ENCODE peak calls at places on chromosomes 11 and 22, in seven cellular contexts. Q is HCT116, O is neural progenitor cell, C is hepatocyte, E is GM23248, M is GM12878, X is fibroblast of lung. Y is an unnamed sample.

GRCh38 chr11:73931039-73931645 is 19.7 kb upstream of the DNAJB13 start:
- DNase-seq in M (no peak), X (peak; percentile 77), E (peak; percentile 89), Q (peak; percentile 79), C (peak; percentile 80), O (peak; percentile 86), Y (no peak)

GRCh38 chr22:32858957-32859356 is 57.5 kb downstream of the TIMP3 start:
- DNase-seq in E (peak; percentile 7), X (no peak), Q (no peak), O (no peak), C (no peak), M (no peak), Y (no peak)

GRCh38 chr11:114847599-114847998 is 169.3 kb downstream of the NXPE2 start:
- DNase-seq in E (no peak), O (peak; percentile 6), C (no peak), M (no peak), X (no peak), Q (no peak), Y (no peak)

GRCh38 chr11:43825217-43825816 is 55.3 kb upstream of the ALKBH3 start:
- DNase-seq in Q (peak; percentile 31), C (peak; percentile 58), X (no peak), O (peak; percentile 55), E (peak; percentile 61), M (no peak), Y (no peak)

GRCh38 chr11:17978553-17979287 is 34.1 kb downstream of the SERGEF start:
- DNase-seq in E (peak; percentile 73), M (no peak), C (peak; percentile 75), X (peak; percentile 36), Q (no peak), O (peak; percentile 79), Y (no peak)

GRCh38 chr22:27112273-27112672 is 454.9 kb downstream of the MIAT start:
- DNase-seq in O (no peak), E (no peak), C (no peak), M (no peak), X (no peak), Q (no peak), Y (no peak)

GRCh38 chr11:48106166-48106565 is 110.4 kb upstream of the OR4B1 start:
- DNase-seq in C (no peak), E (no peak), M (no peak), Q (no peak), O (no peak), X (no peak), Y (no peak)

GRCh38 chr11:111944139-111944538 is 7.0 kb downstream of the DIXDC1 start:
- DNase-seq in Q (no peak), C (peak; percentile 71), O (no peak), M (no peak), X (peak; percentile 81), E (peak; percentile 94), Y (no peak)

GRCh38 chr11:27075192-27075591 is 34.6 kb downstream of the BBOX1 start:
- DNase-seq in Q (no peak), O (no peak), C (no peak), X (peak; percentile 80), M (no peak), E (peak; percentile 59), Y (no peak)

GRCh38 chr11:131235328-131236298 is 134.8 kb upstream of the NTM start:
- DNase-seq in O (no peak), C (no peak), E (no peak), X (no peak), M (no peak), Q (no peak), Y (no peak)

GRCh38 chr11:63517156-63517555 is 11.3 kb downstream of the LGALS12 start:
- DNase-seq in E (no peak), C (no peak), M (no peak), X (no peak), Q (no peak), O (no peak), Y (no peak)

GRCh38 chr11:5225480-5225871 is 1.4 kb downstream of the HBB start:
- DNase-seq in E (no peak), X (no peak), C (no peak), O (no peak), Q (no peak), M (no peak), Y (no peak)
- TF ChIP-seq EZH2 in E (no peak), X (no peak), C (no peak), O (no peak), Q (no peak), M (no peak), Y (no peak)

GRCh38 chr11:20597924-20598484 is 1.4 kb upstream of the SLC6A5 start:
- DNase-seq in C (no peak), O (peak; percentile 57), X (no peak), M (no peak), Q (no peak), E (no peak), Y (no peak)
- TF ChIP-seq EZH2 in C (no peak), O (peak; percentile 74), X (no peak), M (no peak), Q (no peak), E (no peak), Y (no peak)

DNA sequence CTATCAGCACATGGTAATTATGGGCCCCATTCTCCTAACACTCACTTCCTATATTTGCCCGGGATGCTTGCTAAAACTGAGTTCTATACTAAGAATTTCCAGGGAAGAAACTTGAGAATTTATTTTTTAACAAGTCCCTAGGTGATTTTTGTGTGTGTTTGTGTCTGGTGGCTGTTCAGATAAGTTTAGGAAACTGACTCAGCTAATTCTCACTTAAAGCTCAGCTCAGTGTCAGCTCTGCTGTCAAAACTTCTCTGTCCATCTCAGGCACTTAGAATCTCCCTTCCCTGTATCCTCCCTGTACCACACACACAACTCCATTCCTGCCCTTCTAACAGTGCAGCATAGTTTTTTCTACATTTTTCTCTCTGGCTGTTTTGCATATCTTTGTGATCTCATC is 69.2 kb downstream of the PIWIL4 start:
- DNase-seq in Q (no peak), O (no peak), X (no peak), M (no peak), E (no peak), C (no peak), Y (no peak)
- TF ChIP-seq EZH2 in Q (no peak), O (no peak), X (no peak), M (no peak), E (no peak), C (no peak), Y (no peak)

GRCh38 chr22:37419916-37420655 is 7.2 kb downstream of the ELFN2 start:
- DNase-seq in C (peak; percentile 41), M (no peak), O (peak; percentile 74), E (peak; percentile 41), Q (no peak), X (peak; percentile 36), Y (no peak)
- TF ChIP-seq EZH2 in C (peak; percentile 65), M (no peak), O (peak; percentile 59), E (no peak), Q (no peak), X (peak; percentile 98), Y (no peak)

GRCh38 chr11:33828604-33829429 is 54.5 kb upstream of the FBXO3 start:
- DNase-seq in X (no peak), Q (no peak), E (peak; percentile 27), O (peak; percentile 52), M (no peak), C (peak; percentile 13), Y (no peak)
- TF ChIP-seq EZH2 in X (peak; percentile 69), Q (no peak), E (no peak), O (peak; percentile 40), M (no peak), C (peak; percentile 71), Y (no peak)

GRCh38 chr11:8267831-8268529 is 4.3 kb upstream of the LMO1 start:
- DNase-seq in X (peak; percentile 7), O (peak; percentile 68), M (no peak), C (no peak), Q (no peak), E (peak; percentile 35), Y (no peak)
- TF ChIP-seq EZH2 in X (peak; percentile 82), O (peak; percentile 65), M (peak; percentile 57), C (peak; percentile 87), Q (no peak), E (peak; percentile 13), Y (peak; percentile 89)

GRCh38 chr11:399731-400211 is 5.8 kb downstream of the PKP3 start:
- DNase-seq in X (no peak), Q (no peak), M (no peak), O (no peak), E (peak; percentile 42), C (no peak), Y (no peak)

GRCh38 chr11:403021-403760 is 9.2 kb downstream of the PKP3 start:
- DNase-seq in X (no peak), O (no peak), M (no peak), C (no peak), Q (no peak), E (no peak), Y (no peak)

GRCh38 chr11:396948-397548 is 3.0 kb downstream of the PKP3 start:
- DNase-seq in M (no peak), E (peak; percentile 79), C (no peak), X (peak; percentile 71), O (no peak), Q (no peak), Y (no peak)

GRCh38 chr11:398826-399225 is 4.8 kb downstream of the PKP3 start:
- DNase-seq in O (no peak), Q (no peak), E (peak; percentile 53), X (no peak), C (no peak), M (no peak), Y (no peak)

DNA sequence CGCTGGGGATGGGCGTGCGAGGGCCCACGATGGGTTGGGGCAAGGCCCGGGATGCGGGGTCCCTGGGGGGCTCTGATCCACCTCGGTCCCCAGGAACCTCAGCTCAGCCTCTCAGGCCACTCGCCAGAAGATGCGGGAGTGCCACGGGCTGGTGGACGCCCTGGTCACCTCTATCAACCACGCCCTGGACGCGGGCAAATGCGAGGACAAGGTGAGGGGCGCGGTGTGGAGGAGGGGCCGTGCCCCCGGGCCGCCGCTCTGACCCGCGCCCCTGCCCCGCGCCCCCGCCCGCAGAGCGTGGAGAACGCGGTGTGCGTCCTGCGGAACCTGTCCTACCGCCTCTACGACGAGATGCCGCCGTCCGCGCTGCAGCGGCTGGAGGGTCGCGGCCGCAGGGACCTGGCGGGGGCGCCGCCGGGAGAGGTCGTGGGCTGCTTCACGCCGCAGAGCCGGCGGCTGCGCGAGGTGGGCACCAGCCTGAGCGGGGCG is 6.3 kb downstream of the PKP3 start:
- DNase-seq in Q (no peak), O (no peak), E (peak; percentile 30), C (no peak), M (no peak), X (no peak), Y (no peak)
- TF ChIP-seq EZH2 in Q (no peak), O (no peak), E (no peak), C (no peak), M (no peak), X (no peak), Y (no peak)